ENCODE peak calls at places on chromosomes 1 and 21, in ten cellular contexts. P, K, V, Z, B, I, E, C, H and X are unnamed samples.

GRCh38 chr1:167722152-167722869 is 529 bp downstream of the MPZL1 start:
- DNase-seq in P (peak), K (peak), V (peak), Z (peak), B (peak), I (no peak), E (peak), C (peak), H (peak), X (no peak)

GRCh38 chr1:198498881-198499280 is 41.6 kb downstream of the ATP6V1G3 start:
- DNase-seq in P (no peak), K (no peak), V (no peak), Z (no peak), B (peak), I (no peak), E (no peak), C (peak), H (no peak), X (no peak)

GRCh38 chr1:197391303-197392226 is 123.5 kb downstream of the CRB1 start:
- DNase-seq in P (no peak), K (no peak), V (no peak), Z (no peak), B (no peak), I (no peak), E (no peak), C (no peak), H (no peak), X (no peak)

GRCh38 chr1:151714820-151715725 is 1.5 kb downstream of the CELF3 start:
- DNase-seq in P (no peak), K (no peak), V (no peak), Z (no peak), B (no peak), I (no peak), E (no peak), C (no peak), H (no peak), X (no peak)

GRCh38 chr1:22184892-22185612 is 42.2 kb upstream of the WNT4 start:
- DNase-seq in P (no peak), K (no peak), V (peak), Z (peak), B (no peak), I (no peak), E (peak), C (no peak), H (peak), X (no peak)

GRCh38 chr1:157311730-157312269 is 173.6 kb upstream of the ETV3 start:
- DNase-seq in P (no peak), K (no peak), V (no peak), Z (peak), B (no peak), I (no peak), E (no peak), C (no peak), H (no peak), X (no peak)

GRCh38 chr1:53359225-53359933 is 31.5 kb upstream of the LRP8 start:
- DNase-seq in P (no peak), K (peak), V (no peak), Z (no peak), B (no peak), I (no peak), E (no peak), C (no peak), H (no peak), X (no peak)

GRCh38 chr1:182260516-182260915 is 131.1 kb downstream of the GLUL start:
- DNase-seq in P (no peak), K (no peak), V (no peak), Z (no peak), B (no peak), I (no peak), E (no peak), C (no peak), H (no peak), X (no peak)

GRCh38 chr21:37082856-37083611 is 10.0 kb downstream of the TTC3 start:
- DNase-seq in P (no peak), K (no peak), V (no peak), Z (no peak), B (no peak), I (no peak), E (no peak), C (no peak), H (no peak), X (no peak)

GRCh38 chr1:66575739-66576138 is 41.8 kb downstream of the SGIP1 start:
- DNase-seq in P (no peak), K (no peak), V (no peak), Z (peak), B (peak), I (peak), E (peak), C (peak), H (no peak), X (peak)

GRCh38 chr1:212177542-212177941 is 107.7 kb upstream of the PPP2R5A start:
- DNase-seq in P (no peak), K (no peak), V (no peak), Z (no peak), B (no peak), I (no peak), E (no peak), C (no peak), H (no peak), X (no peak)

GRCh38 chr1:11845641-11846335 is 1.8 kb downstream of the NPPA start:
- DNase-seq in P (peak), K (no peak), V (no peak), Z (no peak), B (peak), I (no peak), E (peak), C (peak), H (no peak), X (no peak)

GRCh38 chr21:43762303-43763128 is 13.6 kb downstream of the CSTB start:
- DNase-seq in P (no peak), K (no peak), V (no peak), Z (no peak), B (no peak), I (no peak), E (no peak), C (no peak), H (no peak), X (no peak)

GRCh38 chr1:15272009-15272781 is 25.2 kb downstream of the FHAD1 start:
- DNase-seq in P (peak), K (peak), V (peak), Z (peak), B (peak), I (peak), E (peak), C (peak), H (peak), X (peak)

GRCh38 chr1:246831543-246831942 is 100.2 kb downstream of the AHCTF1 start:
- DNase-seq in P (no peak), K (no peak), V (no peak), Z (no peak), B (no peak), I (no peak), E (no peak), C (no peak), H (no peak), X (no peak)

GRCh38 chr1:215407575-215407974 is 159.5 kb upstream of the KCTD3 start:
- DNase-seq in P (no peak), K (no peak), V (no peak), Z (no peak), B (peak), I (no peak), E (no peak), C (peak), H (no peak), X (no peak)
- TF ChIP-seq CTCF in P (no peak), K (no peak), V (no peak), Z (no peak), B (no peak), I (no peak), E (no peak), C (no peak), H (no peak), X (no peak)

DNA sequence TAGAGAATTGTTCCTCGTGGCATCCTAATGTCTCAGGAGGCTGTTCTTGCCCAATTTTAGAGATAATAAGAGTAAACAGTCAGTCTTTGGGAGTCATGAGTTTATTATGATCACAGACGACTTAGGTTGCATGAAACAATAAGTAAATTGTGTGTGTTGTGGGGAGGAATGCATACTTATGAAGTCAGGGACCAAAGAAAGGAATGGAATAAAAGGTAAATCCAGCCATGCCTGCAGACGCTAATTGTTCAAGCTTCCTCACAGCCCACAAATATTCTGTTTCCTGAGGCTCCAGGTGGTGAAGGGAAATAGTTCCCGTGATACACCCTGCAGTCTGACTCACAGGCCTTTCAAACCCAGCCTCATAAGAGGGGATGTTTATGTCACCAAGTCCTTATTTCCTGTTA is 919 bp downstream of the EPHX4 start:
- DNase-seq in P (no peak), K (no peak), V (no peak), Z (no peak), B (peak), I (no peak), E (no peak), C (peak), H (no peak), X (no peak)
- H3K4me3 ChIP-seq in P (peak), K (no peak), V (no peak), Z (peak), B (no peak), I (no peak), E (peak), C (peak), H (no peak), X (no peak)

GRCh38 chr21:15022608-15023261 is 42.1 kb downstream of the NRIP1 start:
- DNase-seq in P (no peak), K (no peak), V (no peak), Z (no peak), B (peak), I (no peak), E (no peak), C (peak), H (no peak), X (no peak)
- TF ChIP-seq CTCF in P (no peak), K (no peak), V (no peak), Z (no peak), B (peak), I (peak), E (peak), C (no peak), H (no peak), X (no peak)

DNA sequence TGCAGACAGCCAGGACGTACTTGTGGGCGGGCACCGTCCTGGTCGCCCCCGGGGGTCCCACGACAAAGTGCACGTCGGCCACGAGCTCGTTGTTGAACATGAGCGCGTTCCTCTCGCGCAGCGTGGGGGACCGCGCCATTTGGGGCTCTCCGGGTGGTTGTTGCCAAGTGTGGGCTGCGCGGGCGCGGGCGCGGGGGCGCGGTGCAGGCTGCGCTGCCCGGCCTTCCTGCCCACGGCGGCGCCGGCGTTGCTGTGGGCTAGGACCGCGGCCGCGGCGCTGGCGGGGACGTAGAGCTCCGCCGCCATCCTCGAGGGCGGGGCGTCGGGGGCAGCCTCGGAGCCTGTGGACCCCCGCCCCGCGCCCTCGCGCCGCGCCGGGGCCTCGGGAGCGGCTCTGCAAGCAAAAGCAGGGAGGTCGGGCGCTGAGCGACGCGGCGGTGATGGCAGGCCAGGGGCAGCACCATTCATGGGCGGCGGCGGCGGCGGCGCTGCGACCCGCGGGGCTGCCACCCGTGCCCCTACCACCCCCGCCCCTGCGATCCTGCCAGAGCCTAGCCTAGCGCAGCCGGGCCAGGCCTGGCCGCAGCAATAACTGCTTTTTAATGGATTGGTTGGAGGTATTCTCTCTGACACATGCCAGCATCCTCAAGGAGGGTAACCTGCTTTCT is 10.4 kb downstream of the CNR2 start:
- DNase-seq in P (peak), K (no peak), V (no peak), Z (no peak), B (no peak), I (no peak), E (peak), C (no peak), H (no peak), X (no peak)
- H3K4me3 ChIP-seq in P (peak), K (no peak), V (peak), Z (peak), B (no peak), I (no peak), E (no peak), C (peak), H (no peak), X (peak)

DNA sequence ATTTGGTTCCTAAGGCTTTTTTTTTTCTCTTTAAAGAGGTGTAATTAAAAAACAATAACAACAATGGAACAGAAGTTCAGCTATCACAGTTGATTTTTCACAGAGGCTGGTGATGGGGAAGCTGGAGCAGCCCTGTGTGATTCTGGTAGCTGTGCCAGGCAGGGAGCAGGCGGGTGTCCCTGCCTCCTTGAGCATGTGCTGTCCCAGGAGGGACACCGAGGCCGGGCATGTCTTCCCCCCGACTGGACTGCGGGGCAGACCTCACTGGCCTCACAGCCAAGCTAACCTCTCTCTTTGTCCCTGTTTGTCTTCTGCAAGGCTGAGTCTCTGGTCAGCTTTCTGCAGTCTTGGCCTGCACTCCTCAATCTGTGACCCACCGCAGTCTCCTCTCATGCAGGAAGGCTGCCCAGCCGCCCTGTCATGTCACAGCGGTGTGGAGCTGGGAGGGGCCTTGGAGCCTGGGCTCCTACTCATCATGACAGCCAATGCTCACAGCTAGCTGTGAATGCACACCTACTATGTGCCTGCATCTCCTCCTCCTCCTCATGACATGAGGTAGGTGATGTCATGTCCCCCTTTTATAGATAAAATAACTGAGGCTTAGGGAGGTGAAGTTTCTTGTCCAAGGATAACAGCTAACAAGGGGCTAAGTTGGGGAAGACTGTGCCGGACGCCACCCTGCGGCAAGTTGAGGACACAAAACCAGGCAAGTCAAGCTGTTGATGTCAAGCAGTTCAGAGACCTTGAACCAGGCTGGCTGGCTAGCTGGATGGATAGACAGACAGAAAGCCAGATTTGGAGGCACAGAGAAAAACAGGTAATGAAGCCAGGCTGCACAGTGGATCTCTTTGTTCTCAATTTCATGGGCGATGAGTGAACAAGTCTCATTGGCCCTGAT is 10.2 kb upstream of the ACTL8 start:
- DNase-seq in P (no peak), K (no peak), V (no peak), Z (no peak), B (no peak), I (no peak), E (no peak), C (no peak), H (no peak), X (no peak)
- TF ChIP-seq CTCF in P (peak), K (no peak), V (no peak), Z (peak), B (no peak), I (no peak), E (no peak), C (no peak), H (no peak), X (no peak)

GRCh38 chr1:159076753-159077656 is at the start of gene AIM2:
- DNase-seq in P (no peak), K (no peak), V (peak), Z (no peak), B (peak), I (peak), E (no peak), C (no peak), H (peak), X (no peak)
- H3K4me3 ChIP-seq in P (no peak), K (no peak), V (no peak), Z (no peak), B (no peak), I (peak), E (peak), C (no peak), H (no peak), X (no peak)

DNA sequence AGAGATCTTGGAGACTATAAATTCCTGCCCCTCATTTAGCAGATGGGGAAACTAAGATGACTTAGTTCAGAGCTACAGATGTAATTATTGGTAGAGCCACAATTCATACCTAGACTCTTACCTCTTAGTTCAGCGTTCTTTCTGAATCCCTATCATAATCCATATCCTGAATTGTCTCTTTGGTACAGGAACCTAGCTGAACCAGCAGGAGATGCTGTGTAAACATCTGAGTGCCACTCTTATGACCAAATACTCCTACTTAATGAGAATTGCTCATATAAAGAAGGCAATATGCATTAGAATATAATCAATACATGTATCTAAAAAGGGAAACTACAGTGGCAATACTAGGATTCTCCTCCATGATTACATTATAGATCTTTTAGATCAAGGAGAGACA is 459.0 kb downstream of the SIPA1L2 start:
- DNase-seq in P (no peak), K (no peak), V (no peak), Z (no peak), B (no peak), I (no peak), E (no peak), C (no peak), H (no peak), X (no peak)
- TF ChIP-seq CTCF in P (peak), K (no peak), V (no peak), Z (peak), B (no peak), I (peak), E (no peak), C (peak), H (no peak), X (no peak)

GRCh38 chr1:43530483-43531452 is at the start of gene PTPRF:
- DNase-seq in P (peak), K (peak), V (peak), Z (no peak), B (peak), I (no peak), E (peak), C (peak), H (peak), X (no peak)
- H3K4me3 ChIP-seq in P (peak), K (peak), V (peak), Z (peak), B (peak), I (peak), E (peak), C (peak), H (peak), X (peak)

GRCh38 chr1:161020573-161021167 is at the start of gene F11R:
- DNase-seq in P (peak), K (peak), V (peak), Z (no peak), B (no peak), I (no peak), E (peak), C (no peak), H (peak), X (no peak)
- TF ChIP-seq CTCF in P (peak), K (no peak), V (peak), Z (peak), B (no peak), I (no peak), E (no peak), C (peak), H (no peak), X (no peak)